ENCODE peak calls at places on chromosomes 16 and 17, in four cellular contexts. K, U, C and M are unnamed samples.

GRCh38 chr16:3498988-3499387 is 1.8 kb upstream of the CLUAP1 start:
- DNase-seq in K (no peak), U (no peak), C (no peak), M (no peak)

GRCh38 chr17:38711792-38712571 is 6.9 kb downstream of the MLLT6 start:
- DNase-seq in K (no peak), U (no peak), C (no peak), M (no peak)

GRCh38 chr17:78992542-78993212 is 13.0 kb upstream of the LGALS3BP start:
- DNase-seq in K (no peak), U (no peak), C (no peak), M (no peak)

GRCh38 chr17:15957206-15957605 is 12.3 kb downstream of the ADORA2B start:
- DNase-seq in K (no peak), U (no peak), C (no peak), M (no peak)

GRCh38 chr16:89035013-89035697 is 58.1 kb upstream of the CBFA2T3 start:
- DNase-seq in K (no peak), U (no peak), C (no peak), M (no peak)

GRCh38 chr16:14394834-14395233 is 235.2 kb downstream of the PARN start:
- DNase-seq in K (no peak), U (no peak), C (no peak), M (no peak)

GRCh38 chr17:55708575-55708974 is 14.1 kb downstream of the TMEM100 start:
- DNase-seq in K (no peak), U (no peak), C (no peak), M (no peak)

GRCh38 chr17:27492470-27492869 is 36.2 kb downstream of the KSR1 start:
- DNase-seq in K (no peak), U (no peak), C (no peak), M (no peak)

GRCh38 chr16:58661199-58661830 is 23.3 kb downstream of the SLC38A7 start:
- DNase-seq in K (peak), U (peak), C (no peak), M (peak)

GRCh38 chr16:5653789-5654188 is 556.2 kb upstream of the EEF2KMT start:
- DNase-seq in K (no peak), U (no peak), C (no peak), M (no peak)

GRCh38 chr17:13702266-13702665 is 100.5 kb upstream of the HS3ST3A1 start:
- DNase-seq in K (no peak), U (no peak), C (no peak), M (no peak)

GRCh38 chr16:86213427-86214205 is 296.7 kb upstream of the FOXF1 start:
- DNase-seq in K (no peak), U (no peak), C (no peak), M (no peak)

GRCh38 chr17:81815646-81815985 is 11.7 kb downstream of the GCGR start:
- DNase-seq in K (no peak), U (no peak), C (no peak), M (no peak)

GRCh38 chr17:2975469-2975958 is 87.9 kb downstream of the OR1D5 start:
- DNase-seq in K (no peak), U (peak), C (no peak), M (peak)

GRCh38 chr16:29860218-29860617 is 2.8 kb downstream of the CDIPT start:
- DNase-seq in K (no peak), U (no peak), C (no peak), M (no peak)

GRCh38 chr16:64167851-64168770 is 953.8 kb downstream of the CDH11 start:
- DNase-seq in K (no peak), U (no peak), C (no peak), M (no peak)

GRCh38 chr17:59763861-59764260 is 56.4 kb downstream of the VMP1 start:
- DNase-seq in K (no peak), U (peak), C (no peak), M (no peak)

GRCh38 chr17:78180083-78180482 is 6.8 kb downstream of the TK1 start:
- DNase-seq in K (no peak), U (no peak), C (no peak), M (no peak)

GRCh38 chr16:50636865-50637374 is 44.2 kb downstream of the SNX20 start:
- DNase-seq in K (no peak), U (peak), C (no peak), M (no peak)

GRCh38 chr17:2844386-2844785 is 48.1 kb downstream of the RAP1GAP2 start:
- DNase-seq in K (no peak), U (no peak), C (no peak), M (no peak)

GRCh38 chr16:86926695-86927094 is 348.3 kb downstream of the FOXL1 start:
- DNase-seq in K (no peak), U (no peak), C (no peak), M (no peak)

GRCh38 chr17:42275527-42276358 is 448 bp downstream of the STAT5B start:
- DNase-seq in K (no peak), U (no peak), C (no peak), M (peak)

GRCh38 chr17:78779848-78780247 is 2.2 kb downstream of the CYTH1 start:
- DNase-seq in K (no peak), U (no peak), C (no peak), M (no peak)

GRCh38 chr17:79002291-79002690 is 7.3 kb downstream of the CANT1 start:
- DNase-seq in K (no peak), U (no peak), C (no peak), M (no peak)

GRCh38 chr16:85029413-85029794 is 1.8 kb downstream of the KIAA0513 start:
- DNase-seq in K (no peak), U (no peak), C (peak), M (peak)

GRCh38 chr16:3793161-3793576 is 75.8 kb upstream of the TRAP1 start:
- DNase-seq in K (no peak), U (no peak), C (no peak), M (no peak)

GRCh38 chr17:76079577-76080206 is 710 bp downstream of the ZACN start:
- DNase-seq in K (no peak), U (no peak), C (no peak), M (peak)

GRCh38 chr17:52147431-52147830 is 11.1 kb downstream of the CA10 start:
- DNase-seq in K (no peak), U (no peak), C (no peak), M (no peak)

GRCh38 chr16:861446-861845 is 60.9 kb upstream of the GNG13 start:
- DNase-seq in K (no peak), U (no peak), C (no peak), M (no peak)

GRCh38 chr16:57663436-57663835 is 4.7 kb upstream of the ADGRG3 start:
- DNase-seq in K (no peak), U (no peak), C (no peak), M (no peak)

GRCh38 chr16:50622643-50623369 is 58.3 kb downstream of the SNX20 start:
- DNase-seq in K (no peak), U (no peak), C (no peak), M (no peak)

GRCh38 chr16:10178079-10178478 is 4.1 kb downstream of the GRIN2A start:
- DNase-seq in K (no peak), U (no peak), C (no peak), M (no peak)

GRCh38 chr16:81366316-81366932 is 51.7 kb downstream of the GAN start:
- DNase-seq in K (no peak), U (peak), C (peak), M (peak)
- TF ChIP-seq HDAC6 in K (no peak), U (no peak), C (no peak), M (no peak)

GRCh38 chr16:49547448-49547847 is 173.8 kb downstream of the C16orf78 start:
- DNase-seq in K (no peak), U (no peak), C (no peak), M (no peak)

GRCh38 chr16:49544828-49545227 is 171.2 kb downstream of the C16orf78 start:
- DNase-seq in K (no peak), U (no peak), C (no peak), M (no peak)

GRCh38 chr16:49546735-49547134 is 173.1 kb downstream of the C16orf78 start:
- DNase-seq in K (no peak), U (no peak), C (no peak), M (no peak)

GRCh38 chr16:49545243-49545642 is 171.6 kb downstream of the C16orf78 start:
- DNase-seq in K (no peak), U (no peak), C (no peak), M (no peak)

GRCh38 chr16:49546059-49546458 is 172.5 kb downstream of the C16orf78 start:
- DNase-seq in K (no peak), U (no peak), C (no peak), M (no peak)
- TF ChIP-seq HDAC6 in K (no peak), U (no peak), C (no peak), M (no peak)

DNA sequence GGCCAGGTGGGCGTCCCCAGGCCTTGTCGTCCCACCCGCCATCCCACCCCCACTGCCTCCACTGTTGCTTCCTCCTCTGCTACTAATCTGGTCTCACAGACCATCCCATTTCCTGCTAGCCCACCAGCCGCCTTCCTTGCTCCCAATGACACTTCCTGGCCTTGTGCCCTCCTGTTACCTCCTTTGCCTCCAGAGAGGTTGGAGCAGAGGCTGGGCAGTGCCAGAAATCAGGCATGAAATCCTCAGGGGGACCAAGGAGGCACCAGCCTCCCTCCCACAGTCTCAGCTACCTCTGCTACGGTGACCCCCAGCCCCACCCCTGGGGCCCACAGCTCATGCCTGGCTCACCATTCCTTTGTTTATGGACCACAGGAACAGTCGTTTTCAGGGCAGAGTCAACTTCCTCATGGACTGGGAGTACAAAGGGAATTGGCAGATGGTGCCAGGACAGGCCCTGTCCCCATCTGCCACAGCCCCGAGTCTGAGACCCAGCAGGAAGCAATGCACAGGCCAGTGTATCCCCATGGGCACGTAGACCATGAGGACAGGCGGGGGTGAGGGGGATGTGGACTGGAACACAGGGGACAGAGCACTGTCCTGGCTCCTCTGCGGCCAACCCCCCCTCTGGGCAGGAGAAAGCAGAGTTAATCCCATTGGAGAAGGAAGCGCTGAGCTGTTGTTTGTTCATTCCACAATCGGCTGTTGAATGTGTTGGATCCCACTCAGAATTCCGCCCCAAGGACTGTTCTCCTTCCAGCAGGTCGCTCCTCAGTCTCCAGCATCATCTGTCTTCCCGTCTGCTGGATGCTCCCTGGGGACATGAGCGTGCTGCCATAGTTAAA is 2.2 kb upstream of the CDH5 start:
- DNase-seq in K (no peak), U (no peak), C (no peak), M (no peak)
- TF ChIP-seq HDAC6 in K (no peak), U (no peak), C (no peak), M (no peak)

DNA sequence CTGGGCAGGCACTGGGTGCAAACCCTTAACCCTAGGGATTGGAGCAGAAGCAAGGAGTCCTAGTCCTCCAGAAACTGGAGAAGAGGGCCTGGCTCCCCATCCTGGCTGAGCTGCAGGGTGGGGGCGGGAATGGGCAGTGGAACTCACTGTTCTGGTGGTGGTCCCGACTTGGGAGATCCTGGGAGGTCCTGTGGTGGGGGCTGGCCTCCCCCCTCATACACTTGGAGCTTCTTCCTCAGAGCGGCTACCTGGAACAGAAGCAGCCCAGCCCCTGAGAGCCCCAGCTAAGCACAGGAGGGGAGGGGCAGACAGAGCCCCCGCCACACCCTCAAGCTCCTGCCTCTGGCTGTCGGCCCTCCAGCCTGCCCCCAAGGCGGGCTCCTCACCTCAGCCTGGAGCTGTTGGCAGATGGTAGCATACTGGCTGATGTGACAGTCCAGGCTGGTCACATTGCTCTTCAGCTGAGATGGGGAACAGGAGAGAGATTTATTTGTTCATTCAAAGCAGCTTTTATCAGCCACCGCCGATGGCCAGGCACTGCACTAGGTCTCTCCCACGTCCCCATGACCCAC is 15.0 kb downstream of the KIF18B start:
- DNase-seq in K (no peak), U (no peak), C (no peak), M (no peak)
- TF ChIP-seq HDAC6 in K (no peak), U (no peak), C (no peak), M (no peak)

GRCh38 chr17:866568-867087 is 84.5 kb downstream of the MRM3 start:
- DNase-seq in K (no peak), U (no peak), C (no peak), M (no peak)

GRCh38 chr17:864315-864714 is 82.2 kb downstream of the MRM3 start:
- DNase-seq in K (no peak), U (no peak), C (no peak), M (no peak)

GRCh38 chr17:861364-861763 is 79.2 kb downstream of the MRM3 start:
- DNase-seq in K (no peak), U (no peak), C (no peak), M (no peak)

GRCh38 chr17:862584-862983 is 80.4 kb downstream of the MRM3 start:
- DNase-seq in K (no peak), U (no peak), C (no peak), M (no peak)

GRCh38 chr17:863880-864279 is 81.7 kb downstream of the MRM3 start:
- DNase-seq in K (no peak), U (no peak), C (no peak), M (no peak)
- TF ChIP-seq HDAC6 in K (no peak), U (no peak), C (no peak), M (no peak)

GRCh38 chr17:32536736-32537646 is 50.2 kb downstream of the CDK5R1 start:
- DNase-seq in K (no peak), U (no peak), C (no peak), M (no peak)

GRCh38 chr17:32546031-32546444 is 59.2 kb downstream of the CDK5R1 start:
- DNase-seq in K (peak), U (no peak), C (no peak), M (no peak)

GRCh38 chr17:32541640-32542039 is 54.8 kb downstream of the CDK5R1 start:
- DNase-seq in K (no peak), U (no peak), C (no peak), M (no peak)
- TF ChIP-seq HDAC6 in K (no peak), U (no peak), C (no peak), M (no peak)

GRCh38 chr17:10754861-10755591 is 25.2 kb upstream of the TMEM220 start:
- DNase-seq in K (no peak), U (no peak), C (no peak), M (no peak)
- TF ChIP-seq HDAC6 in K (no peak), U (no peak), C (no peak), M (no peak)

GRCh38 chr17:17362531-17362930 is 59.4 kb downstream of the NT5M start:
- DNase-seq in K (no peak), U (no peak), C (no peak), M (no peak)
- TF ChIP-seq HDAC6 in K (no peak), U (no peak), C (no peak), M (no peak)

GRCh38 chr17:57669671-57670529 is 75.2 kb downstream of the CCDC182 start:
- DNase-seq in K (no peak), U (no peak), C (no peak), M (no peak)
- TF ChIP-seq HDAC6 in K (no peak), U (no peak), C (no peak), M (no peak)